ENCODE peak calls at places on chromosomes 11 and 22, in nine cellular contexts. One of them, this sample, is unnamed.

GRCh38 chr11:95542868-95543551 is 246.6 kb downstream of the FAM76B start:
- DNase-seq in cardiac fibroblast: no peak
- DNase-seq in fibroblast of villous mesenchyme: no peak
- DNase-seq in heart right ventricle: no peak
- DNase-seq in A549: no peak
- DNase-seq in right lobe of liver: no peak
- DNase-seq in fibroblast of the aortic adventitia: no peak
- DNase-seq in suprapubic skin: no peak
- DNase-seq in PC-3: no peak
- DNase-seq in this sample: no peak

GRCh38 chr11:74541466-74541865 is 47.9 kb upstream of the LIPT2 start:
- DNase-seq in cardiac fibroblast: no peak
- DNase-seq in fibroblast of villous mesenchyme: no peak
- DNase-seq in heart right ventricle: no peak
- DNase-seq in A549: no peak
- DNase-seq in right lobe of liver: no peak
- DNase-seq in fibroblast of the aortic adventitia: no peak
- DNase-seq in suprapubic skin: no peak
- DNase-seq in PC-3: no peak
- DNase-seq in this sample: no peak

GRCh38 chr11:57504511-57504910 is 11.0 kb downstream of the SLC43A1 start:
- DNase-seq in cardiac fibroblast: no peak
- DNase-seq in fibroblast of villous mesenchyme: no peak
- DNase-seq in heart right ventricle: no peak
- DNase-seq in A549: no peak
- DNase-seq in right lobe of liver: no peak
- DNase-seq in fibroblast of the aortic adventitia: no peak
- DNase-seq in suprapubic skin: no peak
- DNase-seq in PC-3: no peak
- DNase-seq in this sample: no peak

GRCh38 chr11:71198141-71198822 is 54.1 kb downstream of the SHANK2 start:
- DNase-seq in cardiac fibroblast: no peak
- DNase-seq in fibroblast of villous mesenchyme: no peak
- DNase-seq in heart right ventricle: no peak
- DNase-seq in A549: no peak
- DNase-seq in right lobe of liver: no peak
- DNase-seq in fibroblast of the aortic adventitia: no peak
- DNase-seq in suprapubic skin: no peak
- DNase-seq in PC-3: no peak
- DNase-seq in this sample: no peak

GRCh38 chr11:65588199-65589054 is 7.2 kb downstream of the KCNK7 start:
- DNase-seq in cardiac fibroblast: peak
- DNase-seq in fibroblast of villous mesenchyme: peak
- DNase-seq in heart right ventricle: peak
- DNase-seq in A549: peak
- DNase-seq in right lobe of liver: peak
- DNase-seq in fibroblast of the aortic adventitia: peak
- DNase-seq in suprapubic skin: no peak
- DNase-seq in PC-3: peak
- DNase-seq in this sample: no peak

GRCh38 chr11:46278387-46279173 is 1.1 kb downstream of the CREB3L1 start:
- DNase-seq in cardiac fibroblast: peak
- DNase-seq in fibroblast of villous mesenchyme: peak
- DNase-seq in heart right ventricle: peak
- DNase-seq in A549: no peak
- DNase-seq in right lobe of liver: no peak
- DNase-seq in fibroblast of the aortic adventitia: peak
- DNase-seq in suprapubic skin: no peak
- DNase-seq in PC-3: no peak
- DNase-seq in this sample: no peak

GRCh38 chr11:96215094-96215782 is 127.8 kb downstream of the MAML2 start:
- DNase-seq in cardiac fibroblast: peak
- DNase-seq in fibroblast of villous mesenchyme: peak
- DNase-seq in heart right ventricle: no peak
- DNase-seq in A549: peak
- DNase-seq in right lobe of liver: no peak
- DNase-seq in fibroblast of the aortic adventitia: peak
- DNase-seq in suprapubic skin: no peak
- DNase-seq in PC-3: peak
- DNase-seq in this sample: no peak

GRCh38 chr22:39502789-39503464 is 837 bp downstream of the MIEF1 start:
- DNase-seq in cardiac fibroblast: peak
- DNase-seq in fibroblast of villous mesenchyme: no peak
- DNase-seq in heart right ventricle: no peak
- DNase-seq in A549: no peak
- DNase-seq in right lobe of liver: no peak
- DNase-seq in fibroblast of the aortic adventitia: no peak
- DNase-seq in suprapubic skin: no peak
- DNase-seq in PC-3: no peak
- DNase-seq in this sample: no peak

DNA sequence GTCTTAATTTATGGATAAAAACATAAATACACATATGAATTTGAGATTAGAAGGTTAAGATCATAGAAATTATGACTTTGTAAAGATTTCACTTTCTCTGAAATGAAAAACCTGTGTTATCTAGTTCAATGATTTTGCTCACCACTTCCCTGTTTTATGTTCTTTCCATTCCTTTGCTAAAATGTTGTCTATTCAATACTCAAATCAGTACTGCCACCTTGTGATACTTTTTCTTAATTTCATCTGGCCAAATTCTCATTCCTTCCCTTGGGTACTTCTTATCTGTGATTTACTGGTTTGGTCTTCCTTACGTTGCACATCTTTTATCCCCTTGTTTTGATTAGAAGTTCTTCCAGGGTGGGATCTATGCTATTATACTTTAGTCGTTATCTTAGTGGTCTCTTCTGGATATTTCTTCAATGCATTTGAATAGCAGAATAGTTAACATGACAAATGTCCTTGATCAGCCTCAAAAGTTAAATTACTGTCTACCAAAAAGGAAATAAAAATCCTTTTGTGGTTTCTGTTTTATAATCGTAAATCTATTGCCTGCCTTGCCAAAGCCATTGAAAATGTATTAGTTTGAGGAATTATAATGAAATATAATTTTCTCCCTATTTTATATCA is 197.0 kb downstream of the PGR start:
- DNase-seq in cardiac fibroblast: peak
- DNase-seq in fibroblast of villous mesenchyme: peak
- DNase-seq in heart right ventricle: no peak
- DNase-seq in A549: peak
- DNase-seq in right lobe of liver: no peak
- DNase-seq in fibroblast of the aortic adventitia: peak
- DNase-seq in suprapubic skin: no peak
- DNase-seq in PC-3: peak
- DNase-seq in this sample: no peak
- TF ChIP-seq CTCF in cardiac fibroblast: peak
- TF ChIP-seq CTCF in fibroblast of villous mesenchyme: peak
- TF ChIP-seq CTCF in heart right ventricle: peak
- TF ChIP-seq CTCF in A549: peak
- TF ChIP-seq CTCF in right lobe of liver: peak
- TF ChIP-seq CTCF in fibroblast of the aortic adventitia: peak
- TF ChIP-seq CTCF in suprapubic skin: no peak
- TF ChIP-seq CTCF in PC-3: peak
- TF ChIP-seq CTCF in this sample: peak

GRCh38 chr22:50105529-50106100 is 15.8 kb downstream of the MOV10L1 start:
- DNase-seq in cardiac fibroblast: peak
- DNase-seq in fibroblast of villous mesenchyme: peak
- DNase-seq in heart right ventricle: no peak
- DNase-seq in A549: no peak
- DNase-seq in right lobe of liver: no peak
- DNase-seq in fibroblast of the aortic adventitia: peak
- DNase-seq in suprapubic skin: peak
- DNase-seq in PC-3: no peak
- DNase-seq in this sample: no peak
- H3K4me3 ChIP-seq in cardiac fibroblast: no peak
- H3K4me3 ChIP-seq in fibroblast of villous mesenchyme: no peak
- H3K4me3 ChIP-seq in heart right ventricle: no peak
- H3K4me3 ChIP-seq in A549: no peak
- H3K4me3 ChIP-seq in right lobe of liver: no peak
- H3K4me3 ChIP-seq in fibroblast of the aortic adventitia: no peak
- H3K4me3 ChIP-seq in suprapubic skin: no peak
- H3K4me3 ChIP-seq in PC-3: no peak
- H3K4me3 ChIP-seq in this sample: no peak

GRCh38 chr22:30867746-30868662 is 100.6 kb downstream of the MORC2 start:
- DNase-seq in cardiac fibroblast: no peak
- DNase-seq in fibroblast of villous mesenchyme: no peak
- DNase-seq in heart right ventricle: no peak
- DNase-seq in A549: no peak
- DNase-seq in right lobe of liver: no peak
- DNase-seq in fibroblast of the aortic adventitia: no peak
- DNase-seq in suprapubic skin: peak
- DNase-seq in PC-3: no peak
- DNase-seq in this sample: peak

GRCh38 chr22:30868663-30869385 is 99.8 kb downstream of the MORC2 start:
- DNase-seq in cardiac fibroblast: peak
- DNase-seq in fibroblast of villous mesenchyme: peak
- DNase-seq in heart right ventricle: no peak
- DNase-seq in A549: no peak
- DNase-seq in right lobe of liver: no peak
- DNase-seq in fibroblast of the aortic adventitia: no peak
- DNase-seq in suprapubic skin: peak
- DNase-seq in PC-3: no peak
- DNase-seq in this sample: no peak

GRCh38 chr22:30865656-30866055 is 102.9 kb downstream of the MORC2 start:
- DNase-seq in cardiac fibroblast: no peak
- DNase-seq in fibroblast of villous mesenchyme: no peak
- DNase-seq in heart right ventricle: no peak
- DNase-seq in A549: no peak
- DNase-seq in right lobe of liver: no peak
- DNase-seq in fibroblast of the aortic adventitia: no peak
- DNase-seq in suprapubic skin: peak
- DNase-seq in PC-3: no peak
- DNase-seq in this sample: peak

GRCh38 chr22:30866216-30866615 is 102.4 kb downstream of the MORC2 start:
- DNase-seq in cardiac fibroblast: no peak
- DNase-seq in fibroblast of villous mesenchyme: no peak
- DNase-seq in heart right ventricle: no peak
- DNase-seq in A549: no peak
- DNase-seq in right lobe of liver: no peak
- DNase-seq in fibroblast of the aortic adventitia: no peak
- DNase-seq in suprapubic skin: peak
- DNase-seq in PC-3: no peak
- DNase-seq in this sample: peak

DNA sequence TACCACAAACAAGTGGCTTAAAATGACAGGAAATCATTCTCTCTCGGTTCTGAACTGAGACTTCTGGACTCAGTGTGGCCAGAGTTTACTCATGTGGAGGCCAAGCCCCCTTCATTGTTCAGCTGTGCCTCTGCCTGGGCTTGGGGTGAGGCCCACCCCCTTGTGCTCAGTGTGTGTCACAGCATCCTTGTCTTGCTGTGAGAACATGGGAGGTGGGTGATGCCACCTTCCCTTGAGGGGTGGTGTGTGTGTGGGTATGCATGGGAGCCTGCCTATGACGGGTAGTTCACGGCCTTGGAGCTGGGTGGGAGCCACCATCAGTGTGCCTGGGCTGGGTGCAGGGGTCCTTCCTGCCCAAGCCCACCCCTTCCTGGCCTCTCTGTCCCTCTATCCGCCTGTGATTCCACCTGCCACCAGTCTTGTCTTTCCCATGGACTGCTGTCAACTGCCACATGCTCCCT is 101.7 kb downstream of the MORC2 start:
- DNase-seq in cardiac fibroblast: peak
- DNase-seq in fibroblast of villous mesenchyme: no peak
- DNase-seq in heart right ventricle: no peak
- DNase-seq in A549: peak
- DNase-seq in right lobe of liver: no peak
- DNase-seq in fibroblast of the aortic adventitia: no peak
- DNase-seq in suprapubic skin: peak
- DNase-seq in PC-3: peak
- DNase-seq in this sample: peak
- TF ChIP-seq CTCF in cardiac fibroblast: peak
- TF ChIP-seq CTCF in fibroblast of villous mesenchyme: no peak
- TF ChIP-seq CTCF in heart right ventricle: no peak
- TF ChIP-seq CTCF in A549: no peak
- TF ChIP-seq CTCF in right lobe of liver: no peak
- TF ChIP-seq CTCF in fibroblast of the aortic adventitia: no peak
- TF ChIP-seq CTCF in suprapubic skin: no peak
- TF ChIP-seq CTCF in PC-3: peak
- TF ChIP-seq CTCF in this sample: no peak

DNA sequence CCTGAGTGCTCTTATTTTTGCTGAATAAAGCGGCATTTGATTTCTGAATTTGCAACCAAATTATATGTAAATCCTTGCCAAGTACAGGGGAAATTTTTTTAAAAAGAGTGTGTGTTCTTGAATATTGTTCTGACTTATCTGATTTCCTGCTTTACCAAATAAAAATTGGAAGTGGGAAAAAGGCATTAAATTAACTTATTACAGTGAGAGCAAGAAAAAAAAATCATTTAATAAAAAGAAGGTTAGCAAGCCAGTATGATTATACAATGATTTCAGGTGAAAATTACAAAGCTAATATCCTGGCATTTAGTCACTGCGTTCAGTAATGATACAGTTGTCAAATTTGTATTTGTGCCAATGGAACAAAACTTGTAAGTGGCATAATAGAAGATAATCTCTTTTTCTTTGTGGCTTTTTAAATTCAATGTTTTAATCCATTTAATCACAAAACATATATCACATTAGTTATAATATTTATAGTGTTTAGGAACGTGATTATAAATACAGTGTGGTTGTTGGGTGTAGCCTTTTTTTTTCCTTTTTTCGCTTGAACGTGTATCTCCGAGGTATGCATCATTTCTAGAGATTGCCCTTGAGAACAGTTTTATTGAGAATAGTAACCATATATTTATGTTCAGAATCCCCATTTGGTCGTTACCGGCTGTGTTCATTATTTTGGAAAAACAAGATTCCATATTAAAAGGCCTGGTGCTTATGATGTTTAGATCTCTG is 82.0 kb upstream of the PPARA start:
- DNase-seq in cardiac fibroblast: peak
- DNase-seq in fibroblast of villous mesenchyme: no peak
- DNase-seq in heart right ventricle: no peak
- DNase-seq in A549: no peak
- DNase-seq in right lobe of liver: no peak
- DNase-seq in fibroblast of the aortic adventitia: peak
- DNase-seq in suprapubic skin: no peak
- DNase-seq in PC-3: peak
- DNase-seq in this sample: no peak
- H3K4me3 ChIP-seq in cardiac fibroblast: peak
- H3K4me3 ChIP-seq in fibroblast of villous mesenchyme: peak
- H3K4me3 ChIP-seq in heart right ventricle: no peak
- H3K4me3 ChIP-seq in A549: peak
- H3K4me3 ChIP-seq in right lobe of liver: peak
- H3K4me3 ChIP-seq in fibroblast of the aortic adventitia: peak
- H3K4me3 ChIP-seq in suprapubic skin: peak
- H3K4me3 ChIP-seq in PC-3: peak
- H3K4me3 ChIP-seq in this sample: peak

DNA sequence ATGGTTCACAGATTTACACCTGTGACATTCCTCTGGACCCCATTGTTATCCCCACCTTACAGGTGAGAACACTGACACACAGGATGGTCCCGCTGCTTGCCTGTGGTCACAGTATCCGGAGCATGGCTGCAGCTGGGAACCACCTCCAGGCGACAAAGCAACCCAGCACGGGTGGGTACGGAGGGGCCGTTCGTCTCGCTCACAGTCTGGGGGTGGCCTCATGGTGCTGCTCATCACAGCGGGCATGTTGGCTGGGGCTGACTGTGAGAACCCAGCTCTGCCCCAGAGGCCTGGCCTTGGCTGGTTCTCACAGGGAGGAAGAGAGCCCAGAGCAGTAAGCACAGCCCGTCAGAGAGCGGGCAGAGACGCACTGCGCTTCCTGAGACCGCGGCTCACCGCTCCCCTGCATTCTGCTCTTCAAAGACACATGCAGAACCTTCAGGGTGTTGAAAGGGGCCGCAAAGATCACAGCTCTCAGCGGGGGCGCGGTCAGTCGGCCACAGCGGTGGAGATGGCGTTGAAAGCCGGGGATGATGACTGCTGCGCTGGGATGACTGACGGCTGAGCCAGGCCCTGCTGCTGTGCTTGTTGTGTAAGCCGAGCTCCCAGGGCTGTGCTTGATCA is 423.0 kb downstream of the BRD1 start:
- DNase-seq in cardiac fibroblast: no peak
- DNase-seq in fibroblast of villous mesenchyme: no peak
- DNase-seq in heart right ventricle: no peak
- DNase-seq in A549: no peak
- DNase-seq in right lobe of liver: no peak
- DNase-seq in fibroblast of the aortic adventitia: no peak
- DNase-seq in suprapubic skin: no peak
- DNase-seq in PC-3: no peak
- DNase-seq in this sample: no peak
- TF ChIP-seq CTCF in cardiac fibroblast: no peak
- TF ChIP-seq CTCF in fibroblast of villous mesenchyme: no peak
- TF ChIP-seq CTCF in heart right ventricle: no peak
- TF ChIP-seq CTCF in A549: no peak
- TF ChIP-seq CTCF in right lobe of liver: no peak
- TF ChIP-seq CTCF in fibroblast of the aortic adventitia: no peak
- TF ChIP-seq CTCF in suprapubic skin: no peak
- TF ChIP-seq CTCF in PC-3: no peak
- TF ChIP-seq CTCF in this sample: no peak

This sample was measured in RWPE2.